ENCODE peak calls at places on chromosomes 7 and 10, in five cellular contexts. T is psoas muscle, S is kidney epithelial cell, R is body of pancreas, M is foreskin fibroblast. X is an unnamed sample.

GRCh38 chr10:58813573-58813972 is 300.9 kb downstream of the BICC1 start:
- DNase-seq in T (no peak), S (no peak), R (no peak), M (no peak), X (no peak)

GRCh38 chr7:47491637-47492036 is 90.3 kb downstream of the TNS3 start:
- DNase-seq in T (no peak), S (no peak), R (no peak), M (no peak), X (no peak)

GRCh38 chr10:99330675-99330924 is 1.4 kb downstream of the CNNM1 start:
- DNase-seq in T (no peak), S (no peak), R (no peak), M (no peak), X (no peak)

GRCh38 chr7:123714296-123715080 is 34.3 kb downstream of the WASL start:
- DNase-seq in T (no peak), S (no peak), R (no peak), M (no peak), X (no peak)

GRCh38 chr7:71198391-71198790 is 66.4 kb downstream of the GALNT17 start:
- DNase-seq in T (no peak), S (no peak), R (no peak), M (no peak), X (no peak)

GRCh38 chr10:27504897-27505457 is 873 bp downstream of the RAB18 start:
- DNase-seq in T (no peak), S (no peak), R (no peak), M (no peak), X (no peak)

GRCh38 chr7:141974831-141975230 is 1.3 kb upstream of the TAS2R38 start:
- DNase-seq in T (no peak), S (no peak), R (peak; percentile 20), M (no peak), X (no peak)

GRCh38 chr7:130926021-130926691 is 192.1 kb upstream of the KLF14 start:
- DNase-seq in T (no peak), S (no peak), R (no peak), M (no peak), X (no peak)

GRCh38 chr10:7027913-7028808 is 382.7 kb downstream of the SFMBT2 start:
- DNase-seq in T (no peak), S (peak; percentile 12), R (no peak), M (peak; percentile 18), X (no peak)

GRCh38 chr7:114656471-114656870 is 241.9 kb downstream of the FOXP2 start:
- DNase-seq in T (no peak), S (no peak), R (no peak), M (no peak), X (no peak)

GRCh38 chr7:42493436-42494198 is 256.6 kb upstream of the GLI3 start:
- DNase-seq in T (peak; percentile 81), S (peak; percentile 70), R (peak; percentile 41), M (peak; percentile 78), X (peak; percentile 89)

GRCh38 chr10:19847321-19847720 is 31.1 kb downstream of the PLXDC2 start:
- DNase-seq in T (no peak), S (peak; percentile 61), R (no peak), M (no peak), X (no peak)

GRCh38 chr10:109875828-109876821 is 47.2 kb downstream of the XPNPEP1 start:
- DNase-seq in T (no peak), S (no peak), R (no peak), M (no peak), X (no peak)

X was measured in ovary.